ENCODE peak calls at places on chromosomes 3 and 15, in seven cellular contexts. X, O, Z, S, L, P and J are unnamed samples.

GRCh38 chr15:57604502-57604901 is 12.8 kb downstream of the MYZAP start:
- DNase-seq in O (no peak), S (no peak), P (no peak), X (no peak), Z (no peak), L (no peak), J (no peak)

GRCh38 chr3:61894988-61895935 is 333.9 kb downstream of the PTPRG start:
- DNase-seq in O (peak), P (peak), S (peak), X (peak), L (no peak), Z (no peak), J (peak)

GRCh38 chr3:134312873-134313838 is 61.1 kb downstream of the AMOTL2 start:
- DNase-seq in X (peak), S (peak), Z (peak), P (no peak), L (no peak), O (peak), J (no peak)

GRCh38 chr15:83118968-83119367 is 11.5 kb downstream of the TM6SF1 start:
- DNase-seq in P (no peak), S (no peak), Z (no peak), O (no peak), L (no peak), X (no peak), J (no peak)

GRCh38 chr3:129025691-129026435 is 24.8 kb downstream of the EFCC1 start:
- DNase-seq in P (no peak), X (peak), O (no peak), Z (peak), S (peak), L (no peak), J (no peak)

GRCh38 chr15:34304613-34305012 is 33.0 kb downstream of the SLC12A6 start:
- DNase-seq in L (no peak), S (no peak), X (no peak), P (no peak), O (peak), Z (no peak), J (no peak)

GRCh38 chr3:178623666-178624255 is 87.5 kb downstream of the KCNMB2 start:
- DNase-seq in O (no peak), L (no peak), S (no peak), X (no peak), Z (no peak), P (no peak), J (no peak)

GRCh38 chr15:68679961-68680371 is 101.2 kb downstream of the CORO2B start:
- DNase-seq in O (no peak), Z (no peak), X (no peak), P (no peak), S (no peak), L (no peak), J (no peak)

GRCh38 chr3:51585197-51585596 is 46.7 kb downstream of the RAD54L2 start:
- DNase-seq in S (no peak), P (no peak), Z (no peak), X (no peak), O (no peak), L (no peak), J (no peak)

GRCh38 chr3:186025161-186025560 is 83.7 kb downstream of the ETV5 start:
- DNase-seq in Z (no peak), O (peak), L (no peak), S (no peak), X (no peak), P (no peak), J (no peak)

GRCh38 chr3:153172796-153173757 is 11.1 kb downstream of the RAP2B start:
- DNase-seq in O (no peak), P (no peak), L (no peak), S (no peak), Z (no peak), X (no peak), J (no peak)

GRCh38 chr3:134885877-134886621 is 91.0 kb downstream of the EPHB1 start:
- DNase-seq in S (no peak), X (no peak), P (no peak), O (no peak), Z (no peak), L (no peak), J (peak)

GRCh38 chr15:93382196-93382820 is 293.3 kb upstream of the RGMA start:
- DNase-seq in P (no peak), S (no peak), Z (no peak), O (no peak), L (no peak), X (no peak), J (no peak)

GRCh38 chr15:87702270-87702669 is 554.3 kb downstream of the NTRK3 start:
- DNase-seq in L (no peak), O (no peak), Z (no peak), X (no peak), P (no peak), S (no peak), J (no peak)

GRCh38 chr15:101458908-101459578 is 30.5 kb downstream of the PCSK6 start:
- DNase-seq in L (no peak), O (no peak), X (no peak), Z (no peak), P (no peak), S (no peak), J (no peak)

DNA sequence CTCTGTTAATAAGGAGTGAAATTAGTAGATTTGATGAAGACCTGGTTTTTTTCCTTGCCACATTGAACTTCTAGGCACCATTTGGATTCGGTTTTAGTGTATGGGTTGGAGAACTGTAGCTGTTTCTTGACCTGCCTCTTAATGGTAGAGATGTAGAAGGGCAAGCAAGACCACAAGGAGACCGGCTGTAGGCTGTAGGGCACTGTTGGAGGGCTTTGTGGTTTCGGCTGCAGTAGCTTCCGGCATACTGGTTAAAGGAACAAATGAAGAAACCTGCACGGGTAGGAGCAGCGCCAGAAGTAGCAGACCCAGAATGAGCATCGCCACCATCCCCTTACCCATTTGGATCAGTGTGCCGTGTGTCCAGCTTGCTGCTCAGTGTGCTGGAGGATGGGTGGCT is 7.9 kb downstream of the PCLAF start:
- DNase-seq in Z (no peak), O (no peak), P (no peak), X (no peak), L (no peak), S (no peak), J (no peak)
- H3K4me3 ChIP-seq in Z (no peak), O (no peak), P (no peak), X (no peak), L (no peak), S (no peak), J (no peak)

DNA sequence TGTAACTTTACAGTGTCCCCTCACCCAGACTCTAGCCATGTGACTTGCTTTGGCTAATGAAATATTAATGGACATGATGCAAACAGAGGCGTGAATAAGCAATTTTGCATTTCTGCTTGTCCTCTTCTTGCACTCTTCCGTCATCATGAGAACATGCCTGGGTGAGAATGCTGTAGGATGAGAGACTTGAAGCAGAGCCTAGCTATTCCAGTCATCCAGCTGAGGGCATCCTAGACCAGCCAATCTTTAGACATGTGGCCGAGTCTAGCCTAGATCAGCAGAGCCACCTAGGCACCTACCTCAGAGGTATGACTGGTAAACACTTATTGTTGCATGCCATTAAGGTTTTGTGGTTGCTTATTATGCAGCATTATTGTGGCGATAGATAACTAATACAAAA is 450.5 kb upstream of the AZI2 start:
- DNase-seq in X (no peak), O (peak), Z (no peak), L (no peak), S (no peak), P (no peak), J (no peak)
- TF ChIP-seq CTCF in X (no peak), O (peak), Z (no peak), L (no peak), S (no peak), P (no peak), J (no peak)

GRCh38 chr3:196590279-196590678 is 21.8 kb downstream of the FBXO45 start:
- DNase-seq in Z (no peak), X (no peak), L (no peak), S (no peak), P (no peak), O (no peak), J (no peak)

GRCh38 chr3:196585044-196585757 is 16.7 kb downstream of the FBXO45 start:
- DNase-seq in S (no peak), X (no peak), O (no peak), L (no peak), P (no peak), Z (no peak), J (no peak)
- H3K4me3 ChIP-seq in S (no peak), X (no peak), O (no peak), L (no peak), P (no peak), Z (no peak), J (no peak)

GRCh38 chr15:74295800-74296199 is 59.7 kb downstream of the CCDC33 start:
- DNase-seq in P (no peak), L (no peak), X (no peak), Z (peak), O (no peak), S (no peak), J (no peak)
- TF ChIP-seq CTCF in P (no peak), L (no peak), X (no peak), Z (peak), O (no peak), S (no peak), J (peak)

GRCh38 chr3:46092704-46093085 is 65.4 kb upstream of the XCR1 start:
- DNase-seq in P (no peak), L (no peak), X (no peak), Z (no peak), S (no peak), O (no peak), J (peak)

GRCh38 chr3:46094506-46094905 is 67.2 kb upstream of the XCR1 start:
- DNase-seq in P (no peak), Z (no peak), S (no peak), O (no peak), X (no peak), L (no peak), J (no peak)

GRCh38 chr3:46091971-46092703 is 64.9 kb upstream of the XCR1 start:
- DNase-seq in Z (no peak), L (no peak), P (no peak), X (no peak), S (no peak), O (no peak), J (no peak)

GRCh38 chr3:46095307-46095706 is 68.0 kb upstream of the XCR1 start:
- DNase-seq in S (no peak), L (no peak), P (no peak), X (no peak), O (no peak), Z (no peak), J (peak)

GRCh38 chr3:46093327-46093932 is 66.1 kb upstream of the XCR1 start:
- DNase-seq in X (no peak), S (no peak), P (no peak), Z (no peak), O (no peak), L (no peak), J (no peak)
- H3K4me3 ChIP-seq in X (no peak), S (no peak), P (no peak), Z (no peak), O (no peak), L (no peak), J (no peak)

GRCh38 chr15:85934691-85935090 is 140.0 kb upstream of the KLHL25 start:
- DNase-seq in Z (no peak), S (no peak), O (no peak), P (no peak), X (no peak), L (no peak), J (no peak)

GRCh38 chr15:85929786-85930185 is 135.1 kb upstream of the KLHL25 start:
- DNase-seq in Z (no peak), S (no peak), L (no peak), P (no peak), X (no peak), O (no peak), J (no peak)

GRCh38 chr15:85937661-85938060 is 142.0 kb upstream of the AGBL1 start:
- DNase-seq in O (no peak), X (no peak), P (no peak), L (no peak), Z (no peak), S (no peak), J (no peak)

GRCh38 chr15:85927936-85928537 is 133.3 kb upstream of the KLHL25 start:
- DNase-seq in Z (no peak), X (no peak), L (no peak), P (no peak), O (no peak), S (no peak), J (no peak)

GRCh38 chr15:85932391-85932790 is 137.7 kb upstream of the KLHL25 start:
- DNase-seq in P (no peak), O (no peak), X (no peak), S (no peak), L (no peak), Z (no peak), J (no peak)
- TF ChIP-seq CTCF in P (no peak), O (no peak), X (no peak), S (no peak), L (no peak), Z (no peak), J (no peak)